ENCODE peak calls at places on chromosomes 2 and 18, in four cellular contexts. O, S, C and T are unnamed samples.

GRCh38 chr18:73461038-73461779 is 593.4 kb upstream of the NETO1 start:
- DNase-seq in O (no peak), S (no peak), C (no peak), T (no peak)

GRCh38 chr2:44580875-44581515 is 219.2 kb downstream of the CAMKMT start:
- DNase-seq in O (no peak), S (no peak), C (no peak), T (no peak)

GRCh38 chr2:128304715-128305554 is 13.7 kb downstream of the HS6ST1 start:
- DNase-seq in O (no peak), S (no peak), C (peak; percentile 68), T (peak; percentile 71)

GRCh38 chr2:11420671-11421070 is 45.3 kb downstream of the E2F6 start:
- DNase-seq in O (no peak), S (no peak), C (no peak), T (no peak)

GRCh38 chr2:40487592-40487991 is 35.7 kb upstream of the SLC8A1 start:
- DNase-seq in O (no peak), S (no peak), C (no peak), T (no peak)

GRCh38 chr2:107001964-107002696 is 116.2 kb upstream of the ST6GAL2 start:
- DNase-seq in O (no peak), S (no peak), C (no peak), T (no peak)

GRCh38 chr18:33583901-33584300 is 5.9 kb downstream of the ASXL3 start:
- DNase-seq in O (no peak), S (no peak), C (no peak), T (no peak)

GRCh38 chr2:33153008-33153407 is 206.3 kb downstream of the LTBP1 start:
- DNase-seq in O (no peak), S (no peak), C (no peak), T (no peak)

GRCh38 chr2:32741575-32741974 is 113.7 kb downstream of the TTC27 start:
- DNase-seq in O (no peak), S (no peak), C (no peak), T (no peak)

GRCh38 chr2:238155761-238156694 is 2.7 kb upstream of the ERFE start:
- DNase-seq in O (no peak), S (no peak), C (no peak), T (no peak)

GRCh38 chr2:120546077-120546864 is 189.4 kb upstream of the GLI2 start:
- DNase-seq in O (no peak), S (no peak), C (no peak), T (peak; percentile 31)

GRCh38 chr2:218291318-218291933 is 877 bp downstream of the TMBIM1 start:
- DNase-seq in O (no peak), S (no peak), C (no peak), T (no peak)

GRCh38 chr18:44682871-44683221 is 2.2 kb downstream of the SETBP1 start:
- DNase-seq in O (peak; percentile 18), S (no peak), C (peak; percentile 68), T (peak; percentile 94)

GRCh38 chr2:119208791-119209203 is 14.8 kb upstream of the STEAP3 start:
- DNase-seq in O (no peak), S (no peak), C (no peak), T (no peak)

GRCh38 chr2:100953406-100954043 is 48.6 kb upstream of the RPL31 start:
- DNase-seq in O (no peak), S (no peak), C (no peak), T (no peak)

GRCh38 chr2:26706616-26707473 is 14.3 kb downstream of the KCNK3 start:
- DNase-seq in O (peak; percentile 24), S (no peak), C (no peak), T (peak; percentile 36)

GRCh38 chr2:105873721-105874120 is 129.0 kb downstream of the NCK2 start:
- DNase-seq in O (peak; percentile 27), S (no peak), C (no peak), T (peak; percentile 37)

GRCh38 chr18:13605477-13605876 is 120.9 kb downstream of the FAM210A start:
- DNase-seq in O (no peak), S (no peak), C (no peak), T (no peak)

GRCh38 chr2:237744613-237745249 is 53.8 kb upstream of the RBM44 start:
- DNase-seq in O (peak; percentile 59), S (peak; percentile 23), C (peak; percentile 75), T (peak; percentile 69)

GRCh38 chr18:74898965-74899364 is 301.3 kb downstream of the ZNF407 start:
- DNase-seq in O (no peak), S (no peak), C (no peak), T (no peak)

GRCh38 chr2:123077101-123077500 is 948.0 kb upstream of the CNTNAP5 start:
- DNase-seq in O (no peak), S (no peak), C (no peak), T (no peak)

GRCh38 chr18:36662000-36662399 is 166.8 kb downstream of the TPGS2 start:
- DNase-seq in O (no peak), S (no peak), C (peak; percentile 55), T (peak; percentile 72)

GRCh38 chr2:128215897-128216645 is 102.6 kb downstream of the HS6ST1 start:
- DNase-seq in O (no peak), S (no peak), C (no peak), T (no peak)

GRCh38 chr2:131493199-131494018 is 1.2 kb upstream of the MZT2A start:
- DNase-seq in O (no peak), S (no peak), C (no peak), T (peak; percentile 34)

GRCh38 chr18:3450358-3451107 is 561 bp downstream of the TGIF1 start:
- DNase-seq in O (peak; percentile 23), S (no peak), C (no peak), T (no peak)

GRCh38 chr18:3449702-3450357 is at the start of gene TGIF1:
- DNase-seq in O (peak; percentile 79), S (no peak), C (peak; percentile 77), T (peak; percentile 95)

GRCh38 chr18:3452750-3453539 is 3.0 kb downstream of the TGIF1 start:
- DNase-seq in O (no peak), S (no peak), C (no peak), T (no peak)

GRCh38 chr18:3451989-3452749 is 2.2 kb downstream of the TGIF1 start:
- DNase-seq in O (peak; percentile 54), S (no peak), C (no peak), T (peak; percentile 82)

DNA sequence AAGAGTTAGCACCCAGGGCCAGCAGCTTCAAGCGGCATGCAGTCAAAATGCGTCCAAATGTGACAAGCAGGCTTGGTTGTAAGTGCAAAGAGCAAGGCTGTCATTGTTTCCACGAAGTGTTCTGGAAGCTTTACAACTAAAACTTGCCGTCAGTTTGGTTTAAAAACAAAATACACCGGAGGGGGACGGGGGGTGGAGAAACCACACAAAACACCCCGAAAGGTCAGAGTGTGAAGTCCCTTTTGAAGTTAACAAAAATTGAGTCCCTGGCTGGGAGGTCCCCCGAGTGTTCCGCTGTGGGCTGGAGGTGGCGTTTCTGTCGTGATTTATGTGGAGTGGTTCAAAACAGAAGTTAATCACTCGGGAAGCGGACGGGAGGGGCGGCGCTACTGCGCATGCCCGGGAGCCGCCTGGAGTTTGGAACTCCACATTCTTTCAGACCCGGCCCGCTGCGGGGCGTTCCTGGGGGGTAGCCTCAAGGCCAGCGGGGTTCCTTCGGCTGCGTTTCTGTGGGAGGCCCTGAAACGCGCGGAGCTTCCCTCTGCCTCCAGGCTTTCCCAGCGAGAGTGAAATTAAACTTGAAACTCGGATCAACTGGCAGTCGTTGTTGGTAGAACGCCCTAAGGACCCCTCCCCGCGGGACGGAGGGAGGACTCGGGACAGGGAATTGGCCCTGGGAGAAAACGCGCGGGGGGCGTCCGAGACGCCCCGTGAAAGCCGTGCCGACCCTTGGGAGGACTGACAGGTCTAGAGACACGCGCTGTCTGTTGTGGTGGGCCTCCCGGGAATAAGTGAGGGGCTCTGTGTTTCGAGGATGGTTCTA is 1.4 kb downstream of the TGIF1 start:
- DNase-seq in O (peak; percentile 89), S (no peak), C (peak; percentile 70), T (peak; percentile 90)
- H2AK5ac ChIP-seq in O (peak overlapping the region; percentile 100), S (no peak overlapping the region), C (no peak overlapping the region), T (no peak overlapping the region)

GRCh38 chr2:224173882-224174415 is 134.9 kb upstream of the SERPINE2 start:
- DNase-seq in O (no peak), S (no peak), C (no peak), T (no peak)

GRCh38 chr2:224173210-224173609 is 134.1 kb upstream of the SERPINE2 start:
- DNase-seq in O (no peak), S (no peak), C (no peak), T (no peak)

GRCh38 chr2:224169847-224170246 is 130.8 kb upstream of the SERPINE2 start:
- DNase-seq in O (no peak), S (no peak), C (no peak), T (no peak)

GRCh38 chr2:224175010-224175409 is 135.9 kb upstream of the SERPINE2 start:
- DNase-seq in O (no peak), S (no peak), C (no peak), T (no peak)

DNA sequence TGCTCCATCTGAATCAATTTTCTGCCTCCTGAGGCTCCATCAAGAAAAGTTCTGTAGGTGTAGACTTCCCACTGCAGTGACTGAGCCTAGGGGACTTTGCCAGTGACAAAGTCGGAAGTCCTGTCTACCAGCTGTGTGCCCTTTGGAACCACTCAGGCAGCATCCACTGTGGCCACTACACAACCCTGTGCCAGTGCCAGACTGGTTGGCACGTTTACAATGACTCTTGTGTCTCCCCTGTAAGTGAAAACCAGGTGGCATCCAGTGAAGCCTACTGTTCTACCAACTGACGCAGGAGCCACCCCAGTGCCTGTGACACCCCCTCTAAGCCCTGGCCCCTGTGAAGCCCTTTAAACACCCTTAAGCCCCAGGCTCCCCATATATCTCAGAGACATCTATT is 132.1 kb upstream of the SERPINE2 start:
- DNase-seq in O (no peak), S (no peak), C (no peak), T (no peak)
- H2AK5ac ChIP-seq in O (no peak overlapping the region), S (no peak overlapping the region), C (no peak overlapping the region), T (no peak overlapping the region)

GRCh38 chr18:58781627-58782194 is 83.0 kb upstream of the ZNF532 start:
- DNase-seq in O (peak; percentile 76), S (peak; percentile 56), C (peak; percentile 88), T (peak; percentile 91)
- H2AK5ac ChIP-seq in O (no peak overlapping the region), S (peak overlapping the region; percentile 99), C (no peak overlapping the region), T (peak overlapping the region; percentile 13)

GRCh38 chr2:85777441-85777861 is 23.7 kb downstream of the ATOH8 start:
- DNase-seq in O (no peak), S (no peak), C (no peak), T (no peak)

GRCh38 chr2:85779641-85780315 is 26.0 kb downstream of the ATOH8 start:
- DNase-seq in O (no peak), S (no peak), C (no peak), T (no peak)

GRCh38 chr2:85776672-85777071 is 22.9 kb downstream of the ATOH8 start:
- DNase-seq in O (no peak), S (no peak), C (no peak), T (no peak)

GRCh38 chr2:85780316-85781092 is 26.7 kb downstream of the ATOH8 start:
- DNase-seq in O (no peak), S (no peak), C (no peak), T (no peak)

DNA sequence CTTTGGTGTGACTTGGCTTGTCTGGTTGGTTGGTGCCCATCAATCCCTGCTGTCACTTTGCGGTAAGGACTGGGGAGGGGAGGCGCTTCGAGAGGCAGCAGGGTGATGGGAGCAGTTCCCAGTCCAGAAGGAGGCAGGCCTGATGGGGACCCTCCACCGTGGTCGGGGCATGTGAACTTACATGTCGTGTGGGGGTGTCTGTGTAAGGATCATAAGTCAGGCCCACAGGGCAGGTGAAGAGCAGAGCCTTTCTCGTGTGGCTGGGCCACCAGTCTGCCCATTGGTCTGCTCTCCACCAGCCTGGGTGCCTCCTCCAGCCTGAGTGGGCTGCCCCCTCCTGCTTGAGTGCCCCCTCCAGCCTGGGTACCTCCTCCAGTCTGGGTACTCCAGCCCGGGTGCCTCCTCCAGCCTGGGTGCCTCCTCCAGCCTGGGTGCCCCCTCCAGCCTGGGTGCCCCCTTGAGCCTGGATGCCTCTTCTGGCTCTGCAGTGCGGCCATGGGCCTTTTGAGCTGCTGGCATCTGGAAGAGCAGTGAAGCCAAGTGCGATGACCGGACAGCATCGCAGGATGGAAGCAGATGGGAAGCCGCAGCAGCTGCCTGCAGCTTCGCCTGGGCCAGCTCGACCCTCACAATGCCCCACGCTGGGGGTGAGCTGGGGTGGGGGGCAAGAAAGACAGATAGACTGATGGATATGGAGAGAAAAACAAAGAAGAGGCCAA is 25.0 kb downstream of the ATOH8 start:
- DNase-seq in O (no peak), S (no peak), C (no peak), T (no peak)
- H2AK5ac ChIP-seq in O (peak overlapping the region; percentile 67), S (no peak overlapping the region), C (no peak overlapping the region), T (no peak overlapping the region)